ENCODE peak calls at places on chromosomes 4 and X, in four cellular contexts. One of them, this sample, is unnamed.

GRCh38 chrX:19776753-19777152 is 110.6 kb downstream of the SH3KBP1 start:
- DNase-seq in activated CD8-positive, alpha-beta T cell treated with anti-CD3 and anti-CD28 coated beads for 36 hours: peak
- DNase-seq in fibroblast of the aortic adventitia: no peak
- DNase-seq in cardiac muscle cell: no peak
- DNase-seq in this sample: no peak

GRCh38 chr4:12949719-12950118 is 534.4 kb downstream of the RAB28 start:
- DNase-seq in fibroblast of the aortic adventitia: no peak
- DNase-seq in cardiac muscle cell: peak
- DNase-seq in activated CD8-positive, alpha-beta T cell treated with anti-CD3 and anti-CD28 coated beads for 36 hours: no peak
- DNase-seq in this sample: no peak

GRCh38 chr4:88418411-88418810 is 38.5 kb upstream of the HERC5 start:
- DNase-seq in activated CD8-positive, alpha-beta T cell treated with anti-CD3 and anti-CD28 coated beads for 36 hours: no peak
- DNase-seq in cardiac muscle cell: no peak
- DNase-seq in fibroblast of the aortic adventitia: no peak
- DNase-seq in this sample: no peak

GRCh38 chr4:35189988-35190613 is 1054.2 kb downstream of the ARAP2 start:
- DNase-seq in fibroblast of the aortic adventitia: no peak
- DNase-seq in cardiac muscle cell: no peak
- DNase-seq in activated CD8-positive, alpha-beta T cell treated with anti-CD3 and anti-CD28 coated beads for 36 hours: no peak
- DNase-seq in this sample: no peak

GRCh38 chrX:38839944-38840343 is 38.7 kb downstream of the MID1IP1 start:
- DNase-seq in fibroblast of the aortic adventitia: no peak
- DNase-seq in activated CD8-positive, alpha-beta T cell treated with anti-CD3 and anti-CD28 coated beads for 36 hours: no peak
- DNase-seq in cardiac muscle cell: no peak
- DNase-seq in this sample: no peak

GRCh38 chr4:82124365-82124764 is 249.4 kb downstream of the HNRNPD start:
- DNase-seq in activated CD8-positive, alpha-beta T cell treated with anti-CD3 and anti-CD28 coated beads for 36 hours: no peak
- DNase-seq in cardiac muscle cell: no peak
- DNase-seq in fibroblast of the aortic adventitia: no peak
- DNase-seq in this sample: peak

GRCh38 chr4:94650690-94651089 is 107.1 kb upstream of the BMPR1B start:
- DNase-seq in cardiac muscle cell: peak
- DNase-seq in fibroblast of the aortic adventitia: peak
- DNase-seq in activated CD8-positive, alpha-beta T cell treated with anti-CD3 and anti-CD28 coated beads for 36 hours: no peak
- DNase-seq in this sample: no peak

GRCh38 chr4:25030283-25031076 is at the start of gene LGI2:
- DNase-seq in fibroblast of the aortic adventitia: no peak
- DNase-seq in cardiac muscle cell: peak
- DNase-seq in activated CD8-positive, alpha-beta T cell treated with anti-CD3 and anti-CD28 coated beads for 36 hours: peak
- DNase-seq in this sample: no peak

GRCh38 chrX:135985123-135985973 is at the start of gene SLC9A6:
- DNase-seq in activated CD8-positive, alpha-beta T cell treated with anti-CD3 and anti-CD28 coated beads for 36 hours: peak
- DNase-seq in cardiac muscle cell: peak
- DNase-seq in fibroblast of the aortic adventitia: peak
- DNase-seq in this sample: peak

GRCh38 chrX:826026-826425 is 195.4 kb downstream of the SHOX start:
- DNase-seq in fibroblast of the aortic adventitia: peak
- DNase-seq in cardiac muscle cell: no peak
- DNase-seq in activated CD8-positive, alpha-beta T cell treated with anti-CD3 and anti-CD28 coated beads for 36 hours: no peak
- DNase-seq in this sample: no peak

GRCh38 chr4:146654648-146654975 is 15.9 kb downstream of the POU4F2 start:
- DNase-seq in cardiac muscle cell: no peak
- DNase-seq in activated CD8-positive, alpha-beta T cell treated with anti-CD3 and anti-CD28 coated beads for 36 hours: no peak
- DNase-seq in fibroblast of the aortic adventitia: no peak
- DNase-seq in this sample: no peak

GRCh38 chr4:7255488-7255881 is 63.1 kb downstream of the SORCS2 start:
- DNase-seq in fibroblast of the aortic adventitia: no peak
- DNase-seq in activated CD8-positive, alpha-beta T cell treated with anti-CD3 and anti-CD28 coated beads for 36 hours: no peak
- DNase-seq in cardiac muscle cell: no peak
- DNase-seq in this sample: no peak

GRCh38 chr4:8528713-8529112 is 51.5 kb upstream of the GPR78 start:
- DNase-seq in activated CD8-positive, alpha-beta T cell treated with anti-CD3 and anti-CD28 coated beads for 36 hours: no peak
- DNase-seq in fibroblast of the aortic adventitia: peak
- DNase-seq in cardiac muscle cell: no peak
- DNase-seq in this sample: peak

GRCh38 chr4:183097251-183098079 is 1.6 kb upstream of the WWC2 start:
- DNase-seq in cardiac muscle cell: no peak
- DNase-seq in fibroblast of the aortic adventitia: peak
- DNase-seq in activated CD8-positive, alpha-beta T cell treated with anti-CD3 and anti-CD28 coated beads for 36 hours: no peak
- DNase-seq in this sample: peak

GRCh38 chrX:51876441-51876840 is 17.0 kb upstream of the MAGED1 start:
- DNase-seq in cardiac muscle cell: no peak
- DNase-seq in fibroblast of the aortic adventitia: peak
- DNase-seq in activated CD8-positive, alpha-beta T cell treated with anti-CD3 and anti-CD28 coated beads for 36 hours: no peak
- DNase-seq in this sample: no peak

GRCh38 chr4:145333786-145334185 is 147.9 kb upstream of the SMAD1 start:
- DNase-seq in cardiac muscle cell: no peak
- DNase-seq in fibroblast of the aortic adventitia: no peak
- DNase-seq in activated CD8-positive, alpha-beta T cell treated with anti-CD3 and anti-CD28 coated beads for 36 hours: no peak
- DNase-seq in this sample: no peak

GRCh38 chrX:23483396-23483795 is 148.7 kb downstream of the PTCHD1 start:
- DNase-seq in fibroblast of the aortic adventitia: no peak
- DNase-seq in activated CD8-positive, alpha-beta T cell treated with anti-CD3 and anti-CD28 coated beads for 36 hours: no peak
- DNase-seq in cardiac muscle cell: no peak
- DNase-seq in this sample: no peak

GRCh38 chr4:24488399-24489164 is 95.8 kb downstream of the DHX15 start:
- DNase-seq in cardiac muscle cell: peak
- DNase-seq in activated CD8-positive, alpha-beta T cell treated with anti-CD3 and anti-CD28 coated beads for 36 hours: peak
- DNase-seq in fibroblast of the aortic adventitia: peak
- DNase-seq in this sample: no peak

GRCh38 chrX:68273887-68274286 is 159.4 kb downstream of the OPHN1 start:
- DNase-seq in cardiac muscle cell: no peak
- DNase-seq in fibroblast of the aortic adventitia: peak
- DNase-seq in activated CD8-positive, alpha-beta T cell treated with anti-CD3 and anti-CD28 coated beads for 36 hours: no peak
- DNase-seq in this sample: no peak

GRCh38 chr4:187184513-187184912 is 460.9 kb upstream of the FAT1 start:
- DNase-seq in activated CD8-positive, alpha-beta T cell treated with anti-CD3 and anti-CD28 coated beads for 36 hours: no peak
- DNase-seq in cardiac muscle cell: no peak
- DNase-seq in fibroblast of the aortic adventitia: no peak
- DNase-seq in this sample: peak

GRCh38 chr4:168408620-168409019 is 71.7 kb downstream of the DDX60L start:
- DNase-seq in fibroblast of the aortic adventitia: peak
- DNase-seq in cardiac muscle cell: peak
- DNase-seq in activated CD8-positive, alpha-beta T cell treated with anti-CD3 and anti-CD28 coated beads for 36 hours: no peak
- DNase-seq in this sample: peak

GRCh38 chrX:132730266-132730665 is 228.2 kb downstream of the HS6ST2 start:
- DNase-seq in fibroblast of the aortic adventitia: no peak
- DNase-seq in activated CD8-positive, alpha-beta T cell treated with anti-CD3 and anti-CD28 coated beads for 36 hours: no peak
- DNase-seq in cardiac muscle cell: no peak
- DNase-seq in this sample: no peak
- TF ChIP-seq CTCF in fibroblast of the aortic adventitia: no peak
- TF ChIP-seq CTCF in activated CD8-positive, alpha-beta T cell treated with anti-CD3 and anti-CD28 coated beads for 36 hours: no peak
- TF ChIP-seq CTCF in cardiac muscle cell: no peak
- TF ChIP-seq CTCF in this sample: no peak

DNA sequence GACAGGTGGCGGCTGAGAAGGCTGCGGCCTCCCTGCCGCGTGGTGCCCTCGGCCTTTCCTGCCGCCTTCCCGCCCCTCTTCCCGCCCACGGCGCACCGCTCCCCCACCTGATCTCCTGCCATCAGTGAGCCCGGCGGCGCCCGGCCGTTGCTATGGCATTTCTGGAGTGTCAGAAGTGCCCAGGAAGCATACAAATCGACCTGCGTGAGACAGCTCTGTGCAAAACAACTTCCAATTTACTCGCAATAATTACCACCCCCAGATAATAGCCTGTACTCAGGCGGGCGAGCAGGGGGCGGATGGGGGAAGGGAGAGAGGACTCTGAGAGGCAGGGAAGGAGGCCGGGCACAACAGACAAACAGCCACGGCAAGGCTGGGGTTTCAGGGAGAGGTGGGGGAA is 16.6 kb upstream of the ERCC6L start:
- DNase-seq in activated CD8-positive, alpha-beta T cell treated with anti-CD3 and anti-CD28 coated beads for 36 hours: peak
- DNase-seq in cardiac muscle cell: no peak
- DNase-seq in fibroblast of the aortic adventitia: no peak
- DNase-seq in this sample: no peak
- TF ChIP-seq CTCF in activated CD8-positive, alpha-beta T cell treated with anti-CD3 and anti-CD28 coated beads for 36 hours: no peak
- TF ChIP-seq CTCF in cardiac muscle cell: no peak
- TF ChIP-seq CTCF in fibroblast of the aortic adventitia: no peak
- TF ChIP-seq CTCF in this sample: no peak

DNA sequence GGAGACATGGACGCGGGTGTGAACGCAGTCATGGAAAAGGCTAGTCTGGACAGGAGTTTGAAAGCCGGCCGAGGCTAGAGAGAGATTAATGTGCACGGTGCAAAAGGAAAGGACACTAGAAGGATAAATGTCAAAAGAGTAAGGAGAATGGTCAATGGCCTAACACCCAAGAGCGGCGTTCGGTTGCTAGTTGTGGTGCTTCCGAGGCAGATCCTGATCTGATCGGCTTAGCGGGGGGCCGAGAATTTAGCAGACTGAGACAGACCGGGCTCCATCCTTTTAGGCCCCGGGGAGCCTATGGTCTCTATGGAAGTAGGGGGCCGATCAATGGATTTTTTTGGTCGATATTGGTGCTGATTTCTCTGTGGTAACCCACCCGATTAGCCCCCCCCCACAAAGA is 6.9 kb downstream of the GAGE10 start:
- DNase-seq in fibroblast of the aortic adventitia: no peak
- DNase-seq in activated CD8-positive, alpha-beta T cell treated with anti-CD3 and anti-CD28 coated beads for 36 hours: no peak
- DNase-seq in cardiac muscle cell: no peak
- DNase-seq in this sample: no peak
- TF ChIP-seq CTCF in fibroblast of the aortic adventitia: no peak
- TF ChIP-seq CTCF in activated CD8-positive, alpha-beta T cell treated with anti-CD3 and anti-CD28 coated beads for 36 hours: no peak
- TF ChIP-seq CTCF in cardiac muscle cell: no peak
- TF ChIP-seq CTCF in this sample: no peak

GRCh38 chr4:174173360-174173759 is 110.1 kb downstream of the FBXO8 start:
- DNase-seq in cardiac muscle cell: no peak
- DNase-seq in activated CD8-positive, alpha-beta T cell treated with anti-CD3 and anti-CD28 coated beads for 36 hours: no peak
- DNase-seq in fibroblast of the aortic adventitia: peak
- DNase-seq in this sample: no peak

GRCh38 chr4:174170091-174170490 is 113.4 kb downstream of the FBXO8 start:
- DNase-seq in activated CD8-positive, alpha-beta T cell treated with anti-CD3 and anti-CD28 coated beads for 36 hours: no peak
- DNase-seq in cardiac muscle cell: no peak
- DNase-seq in fibroblast of the aortic adventitia: no peak
- DNase-seq in this sample: no peak

GRCh38 chr4:174172274-174172673 is 111.2 kb downstream of the FBXO8 start:
- DNase-seq in cardiac muscle cell: no peak
- DNase-seq in fibroblast of the aortic adventitia: no peak
- DNase-seq in activated CD8-positive, alpha-beta T cell treated with anti-CD3 and anti-CD28 coated beads for 36 hours: no peak
- DNase-seq in this sample: no peak

DNA sequence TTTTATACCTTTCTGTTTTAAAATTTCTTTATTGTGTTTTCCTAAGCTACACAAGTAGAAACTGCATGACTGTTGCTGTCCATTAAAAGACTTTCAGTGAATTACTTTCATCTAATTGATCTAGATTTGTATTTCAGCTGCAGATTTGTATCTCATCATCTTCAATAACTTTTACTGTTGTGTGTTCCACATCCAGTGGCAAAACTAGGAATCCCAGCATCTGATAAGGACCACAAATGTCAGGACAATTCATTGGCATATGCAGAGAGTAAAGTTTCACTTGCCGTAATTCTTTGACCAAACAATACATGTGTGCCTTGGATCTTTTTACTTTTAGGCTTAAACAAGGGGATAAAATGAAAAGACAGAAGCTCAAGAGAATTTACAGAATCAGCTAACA is 112.6 kb downstream of the FBXO8 start:
- DNase-seq in activated CD8-positive, alpha-beta T cell treated with anti-CD3 and anti-CD28 coated beads for 36 hours: no peak
- DNase-seq in cardiac muscle cell: no peak
- DNase-seq in fibroblast of the aortic adventitia: no peak
- DNase-seq in this sample: no peak
- TF ChIP-seq CTCF in activated CD8-positive, alpha-beta T cell treated with anti-CD3 and anti-CD28 coated beads for 36 hours: no peak
- TF ChIP-seq CTCF in cardiac muscle cell: no peak
- TF ChIP-seq CTCF in fibroblast of the aortic adventitia: no peak
- TF ChIP-seq CTCF in this sample: no peak

GRCh38 chr4:136823020-136823419 is 709.3 kb downstream of the PCDH18 start:
- DNase-seq in activated CD8-positive, alpha-beta T cell treated with anti-CD3 and anti-CD28 coated beads for 36 hours: no peak
- DNase-seq in fibroblast of the aortic adventitia: no peak
- DNase-seq in cardiac muscle cell: no peak
- DNase-seq in this sample: no peak

DNA sequence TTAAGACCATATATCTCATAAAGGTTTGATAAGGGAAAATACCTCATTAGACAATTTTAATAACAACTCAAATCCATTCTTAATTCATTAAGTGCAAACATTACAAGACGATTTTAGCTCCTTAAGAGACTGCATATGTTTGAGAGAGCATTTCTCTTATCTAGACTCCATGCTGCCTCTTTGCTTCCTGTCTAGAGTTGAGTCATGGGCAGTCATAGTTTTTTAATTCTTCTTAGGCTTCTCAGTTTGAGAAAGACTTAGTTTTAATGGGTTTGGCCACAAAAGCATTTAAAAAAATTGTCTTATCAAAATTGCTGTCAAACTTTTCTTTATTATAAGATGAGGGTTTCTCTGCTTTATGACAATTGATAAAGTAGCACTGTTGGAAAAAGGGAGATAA is 713.5 kb downstream of the PCDH18 start:
- DNase-seq in fibroblast of the aortic adventitia: peak
- DNase-seq in cardiac muscle cell: no peak
- DNase-seq in activated CD8-positive, alpha-beta T cell treated with anti-CD3 and anti-CD28 coated beads for 36 hours: no peak
- DNase-seq in this sample: no peak
- TF ChIP-seq CTCF in fibroblast of the aortic adventitia: no peak
- TF ChIP-seq CTCF in cardiac muscle cell: no peak
- TF ChIP-seq CTCF in activated CD8-positive, alpha-beta T cell treated with anti-CD3 and anti-CD28 coated beads for 36 hours: no peak
- TF ChIP-seq CTCF in this sample: no peak

GRCh38 chr4:78059938-78060337 is 2.8 kb downstream of the FRAS1 start:
- DNase-seq in activated CD8-positive, alpha-beta T cell treated with anti-CD3 and anti-CD28 coated beads for 36 hours: no peak
- DNase-seq in cardiac muscle cell: no peak
- DNase-seq in fibroblast of the aortic adventitia: no peak
- DNase-seq in this sample: no peak

GRCh38 chr4:78058591-78059523 is 1.7 kb downstream of the FRAS1 start:
- DNase-seq in activated CD8-positive, alpha-beta T cell treated with anti-CD3 and anti-CD28 coated beads for 36 hours: peak
- DNase-seq in fibroblast of the aortic adventitia: peak
- DNase-seq in cardiac muscle cell: peak
- DNase-seq in this sample: peak

GRCh38 chr4:78057135-78057599 is at the start of gene FRAS1:
- DNase-seq in cardiac muscle cell: peak
- DNase-seq in fibroblast of the aortic adventitia: no peak
- DNase-seq in activated CD8-positive, alpha-beta T cell treated with anti-CD3 and anti-CD28 coated beads for 36 hours: peak
- DNase-seq in this sample: no peak

GRCh38 chr4:78057600-78058560 is 757 bp downstream of the FRAS1 start:
- DNase-seq in fibroblast of the aortic adventitia: peak
- DNase-seq in activated CD8-positive, alpha-beta T cell treated with anti-CD3 and anti-CD28 coated beads for 36 hours: peak
- DNase-seq in cardiac muscle cell: peak
- DNase-seq in this sample: peak

DNA sequence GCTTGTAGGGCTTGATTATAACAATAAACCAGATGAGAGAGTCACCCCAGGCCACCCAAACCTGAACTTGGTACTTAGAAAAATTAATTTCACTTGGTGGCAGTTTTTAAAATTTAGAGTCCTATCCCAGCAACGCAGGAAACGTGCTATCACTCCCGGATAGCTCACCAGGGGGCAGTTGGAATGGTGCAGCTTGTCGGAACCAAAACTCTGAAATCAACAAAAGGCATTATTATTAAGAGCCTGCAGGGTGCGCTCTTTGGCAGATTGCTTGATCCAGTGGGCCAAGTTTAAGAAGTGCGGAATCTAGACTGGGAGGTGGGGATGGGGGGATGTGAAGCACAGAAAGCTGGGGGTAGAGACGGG is 2.4 kb downstream of the FRAS1 start:
- DNase-seq in fibroblast of the aortic adventitia: peak
- DNase-seq in cardiac muscle cell: peak
- DNase-seq in activated CD8-positive, alpha-beta T cell treated with anti-CD3 and anti-CD28 coated beads for 36 hours: peak
- DNase-seq in this sample: peak
- TF ChIP-seq CTCF in fibroblast of the aortic adventitia: peak
- TF ChIP-seq CTCF in cardiac muscle cell: peak
- TF ChIP-seq CTCF in activated CD8-positive, alpha-beta T cell treated with anti-CD3 and anti-CD28 coated beads for 36 hours: peak
- TF ChIP-seq CTCF in this sample: peak